ENCODE peak calls at places on chromosomes 12 and 14, in seven cellular contexts. V is neural crest cell, X is colonic mucosa, G is fibroblast of the aortic adventitia, C is uterus, A is heart right ventricle, Z is RWPE1. E is an unnamed sample.

GRCh38 chr14:99603471-99603933 is 505 bp downstream of the CCDC85C start:
- DNase-seq in A (peak), X (no peak), V (peak), G (peak), C (no peak), Z (no peak), E (peak)

GRCh38 chr12:90090929-90091651 is 382.5 kb upstream of the ATP2B1 start:
- DNase-seq in C (no peak), G (peak), A (no peak), Z (peak), V (no peak), X (peak), E (no peak)

GRCh38 chr12:54273981-54274380 is 5.9 kb downstream of the CBX5 start:
- DNase-seq in Z (no peak), X (no peak), V (no peak), C (no peak), A (no peak), G (no peak), E (no peak)

GRCh38 chr14:72699852-72700257 is 194.0 kb downstream of the DPF3 start:
- DNase-seq in X (peak), A (no peak), Z (no peak), V (no peak), C (no peak), G (peak), E (no peak)

GRCh38 chr14:72745991-72746980 is 147.6 kb downstream of the DPF3 start:
- DNase-seq in V (no peak), A (no peak), X (peak), G (peak), C (no peak), Z (peak), E (no peak)

GRCh38 chr12:121581681-121582439 is 1.0 kb upstream of the KDM2B start:
- DNase-seq in V (no peak), A (peak), X (peak), G (peak), Z (no peak), C (no peak), E (no peak)

GRCh38 chr14:51448831-51449665 is 202.7 kb upstream of the FRMD6 start:
- DNase-seq in G (peak), A (no peak), V (no peak), Z (no peak), C (no peak), X (no peak), E (no peak)

GRCh38 chr12:24081581-24081980 is 132.1 kb upstream of the SOX5 start:
- DNase-seq in Z (no peak), V (peak), G (no peak), A (no peak), X (no peak), C (no peak), E (no peak)

GRCh38 chr12:9969673-9970072 is 1.5 kb upstream of the CLEC12A start:
- DNase-seq in G (no peak), V (no peak), X (no peak), Z (no peak), A (no peak), C (no peak), E (no peak)

GRCh38 chr14:23513466-23514008 is 38.0 kb downstream of the ZFHX2 start:
- DNase-seq in Z (no peak), C (no peak), G (no peak), X (no peak), A (no peak), V (no peak), E (no peak)

GRCh38 chr14:100476012-100476822 is 111.0 kb downstream of the BEGAIN start:
- DNase-seq in G (peak), V (no peak), A (no peak), X (peak), C (no peak), Z (peak), E (no peak)

GRCh38 chr12:20523658-20524057 is 155.3 kb downstream of the PDE3A start:
- DNase-seq in X (no peak), A (no peak), Z (no peak), C (no peak), G (peak), V (no peak), E (no peak)

GRCh38 chr12:54082402-54082892 is 28.8 kb downstream of the HOXC4 start:
- DNase-seq in V (no peak), G (no peak), Z (no peak), X (peak), A (no peak), C (peak), E (peak)

GRCh38 chr14:100187247-100187833 is 27.9 kb upstream of the DEGS2 start:
- DNase-seq in A (no peak), V (no peak), Z (no peak), G (no peak), X (peak), C (no peak), E (no peak)

GRCh38 chr14:95774265-95775160 is 60.6 kb upstream of the TCL1A start:
- DNase-seq in X (peak), Z (peak), C (peak), V (peak), A (no peak), G (peak), E (peak)

GRCh38 chr14:20305265-20306078 is at the start of gene TTC5:
- DNase-seq in V (peak), G (peak), Z (peak), C (peak), A (peak), X (peak), E (peak)
- TF ChIP-seq CTCF in V (peak), G (peak), Z (peak), C (peak), A (peak), X (peak), E (no peak)

GRCh38 chr14:92464716-92465115 is 48.9 kb upstream of the RIN3 start:
- DNase-seq in G (no peak), C (no peak), V (no peak), A (no peak), X (no peak), Z (no peak), E (no peak)
- TF ChIP-seq CTCF in G (no peak), C (no peak), V (no peak), A (no peak), X (no peak), Z (no peak), E (no peak)

DNA sequence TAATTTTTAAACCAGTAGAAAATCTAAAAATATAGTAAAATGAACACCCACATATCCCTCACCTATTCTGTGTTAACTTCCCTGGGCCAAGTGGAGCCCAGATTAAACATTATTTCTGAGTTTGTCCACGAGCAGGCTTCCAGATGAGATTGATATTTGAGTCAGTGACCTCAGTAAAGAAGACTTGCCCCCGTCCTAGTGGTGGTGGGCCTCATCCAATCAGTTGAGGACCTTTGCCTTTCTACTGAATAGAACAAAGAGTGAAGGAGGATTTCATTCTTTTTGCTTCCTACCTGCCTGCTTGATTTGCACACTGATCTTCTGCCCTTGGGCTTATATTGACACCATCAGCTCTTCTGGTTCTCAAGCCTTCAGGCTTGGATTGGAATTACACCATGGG is 174.7 kb upstream of the PLEKHG7 start:
- DNase-seq in Z (no peak), V (no peak), X (no peak), A (no peak), G (no peak), C (no peak), E (no peak)
- TF ChIP-seq CTCF in Z (no peak), V (no peak), X (no peak), A (no peak), G (no peak), C (no peak), E (no peak)

GRCh38 chr14:71206766-71207371 is 299.6 kb downstream of the PCNX1 start:
- DNase-seq in Z (peak), G (peak), X (no peak), V (no peak), A (peak), C (peak), E (no peak)

GRCh38 chr14:71206123-71206522 is 298.9 kb downstream of the PCNX1 start:
- DNase-seq in V (no peak), Z (no peak), X (no peak), G (no peak), A (no peak), C (no peak), E (no peak)

GRCh38 chr14:71212093-71212492 is 304.8 kb downstream of the PCNX1 start:
- DNase-seq in A (no peak), V (no peak), X (no peak), C (no peak), G (no peak), Z (no peak), E (no peak)

GRCh38 chr14:71209888-71210287 is 302.6 kb downstream of the PCNX1 start:
- DNase-seq in A (no peak), V (no peak), G (no peak), X (no peak), Z (no peak), C (no peak), E (no peak)

DNA sequence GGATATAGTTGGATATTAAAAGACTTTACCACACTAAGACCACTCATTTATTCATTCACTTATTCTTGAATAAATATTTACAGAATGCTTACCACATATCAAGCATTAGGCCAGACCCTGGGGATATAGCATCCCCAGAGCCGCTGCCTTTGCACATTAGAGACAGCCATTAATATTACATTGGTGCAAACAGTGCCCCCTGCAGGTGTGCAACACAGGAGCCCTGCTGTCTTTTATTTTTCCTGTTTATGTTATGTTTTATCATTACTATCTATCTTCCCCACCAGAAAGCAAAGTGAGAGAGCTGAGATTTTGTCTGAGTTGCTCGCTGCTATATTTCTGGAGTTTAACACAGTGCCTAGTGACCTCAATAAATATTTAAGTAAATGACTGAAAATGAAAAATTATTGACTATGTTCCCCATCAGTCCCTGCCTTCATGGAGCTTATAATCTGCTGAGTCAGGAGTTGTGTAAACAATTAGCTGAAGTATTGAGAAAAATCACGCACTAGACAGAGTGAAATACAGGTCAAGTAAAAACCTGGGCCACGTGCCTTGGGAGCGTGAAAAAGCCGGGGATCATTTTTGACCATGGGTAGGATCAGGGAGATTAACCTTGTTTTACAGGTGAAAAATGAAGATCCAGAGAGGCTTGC is 301.6 kb downstream of the PCNX1 start:
- DNase-seq in C (no peak), A (no peak), G (no peak), X (no peak), V (no peak), Z (no peak), E (no peak)
- TF ChIP-seq CTCF in C (no peak), A (no peak), G (no peak), X (no peak), V (peak), Z (no peak), E (no peak)

DNA sequence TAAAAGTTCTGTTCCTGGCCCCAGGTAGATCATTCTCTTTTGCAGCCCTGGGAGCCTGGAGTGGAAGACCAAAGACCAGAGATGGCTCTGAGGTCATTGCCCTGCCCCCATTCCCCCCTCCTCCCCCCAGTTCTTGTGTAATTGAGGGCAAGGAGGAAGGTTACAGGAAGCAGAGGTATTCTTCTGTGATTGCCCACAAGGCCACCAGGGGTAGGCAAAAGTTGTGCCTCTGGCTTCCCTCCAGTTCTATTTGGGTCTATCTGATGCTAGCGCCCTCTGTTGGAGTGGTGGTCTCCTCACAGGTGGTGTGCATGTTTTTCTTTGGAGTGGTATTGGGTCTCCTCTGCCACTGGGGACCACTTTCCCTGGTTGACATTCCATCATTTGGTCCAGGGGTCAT is 41.2 kb upstream of the CRY1 start:
- DNase-seq in Z (no peak), C (no peak), G (no peak), X (no peak), A (no peak), V (no peak), E (no peak)
- TF ChIP-seq CTCF in Z (no peak), C (no peak), G (no peak), X (no peak), A (peak), V (peak), E (no peak)

GRCh38 chr14:19878029-19878642 is 3.2 kb downstream of the OR4K2 start:
- DNase-seq in V (no peak), A (no peak), G (peak), C (no peak), Z (no peak), X (no peak), E (no peak)
- TF ChIP-seq CTCF in V (peak), A (peak), G (peak), C (no peak), Z (peak), X (peak), E (no peak)

GRCh38 chr14:64225156-64225757 is 68.9 kb downstream of the ESR2 start:
- DNase-seq in V (no peak), C (no peak), A (no peak), X (no peak), Z (no peak), G (no peak), E (no peak)

GRCh38 chr14:64220056-64220455 is 74.1 kb downstream of the ESR2 start:
- DNase-seq in Z (no peak), X (no peak), C (no peak), A (no peak), V (no peak), G (no peak), E (no peak)

GRCh38 chr14:64218344-64219240 is 75.6 kb downstream of the ESR2 start:
- DNase-seq in X (no peak), Z (no peak), V (no peak), A (no peak), G (peak), C (no peak), E (no peak)

GRCh38 chr14:64220466-64220865 is 73.7 kb downstream of the ESR2 start:
- DNase-seq in G (no peak), A (peak), Z (no peak), X (no peak), C (no peak), V (no peak), E (no peak)

DNA sequence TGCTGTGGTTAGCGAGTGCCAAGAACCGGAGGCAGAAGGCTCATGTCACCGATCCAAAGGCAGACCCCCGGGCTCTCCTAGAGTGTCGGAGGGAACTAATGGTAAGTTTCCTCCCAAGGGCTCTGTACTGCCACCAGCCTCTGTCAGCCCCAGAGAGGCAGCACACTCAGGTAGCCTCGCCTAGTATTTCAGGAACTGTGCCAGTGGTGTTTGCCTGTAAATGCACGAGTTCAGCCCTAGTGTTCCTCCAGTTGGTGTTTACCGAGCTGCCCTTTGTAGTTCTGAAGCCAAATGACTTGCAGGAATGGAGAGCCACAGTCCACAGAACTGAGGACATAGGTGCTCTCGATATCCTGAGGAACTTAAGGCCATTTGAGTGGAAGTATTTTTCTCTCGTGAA is 72.6 kb downstream of the ESR2 start:
- DNase-seq in Z (no peak), G (no peak), V (no peak), A (no peak), C (no peak), X (no peak), E (no peak)
- TF ChIP-seq CTCF in Z (no peak), G (no peak), V (no peak), A (no peak), C (no peak), X (no peak), E (no peak)

DNA sequence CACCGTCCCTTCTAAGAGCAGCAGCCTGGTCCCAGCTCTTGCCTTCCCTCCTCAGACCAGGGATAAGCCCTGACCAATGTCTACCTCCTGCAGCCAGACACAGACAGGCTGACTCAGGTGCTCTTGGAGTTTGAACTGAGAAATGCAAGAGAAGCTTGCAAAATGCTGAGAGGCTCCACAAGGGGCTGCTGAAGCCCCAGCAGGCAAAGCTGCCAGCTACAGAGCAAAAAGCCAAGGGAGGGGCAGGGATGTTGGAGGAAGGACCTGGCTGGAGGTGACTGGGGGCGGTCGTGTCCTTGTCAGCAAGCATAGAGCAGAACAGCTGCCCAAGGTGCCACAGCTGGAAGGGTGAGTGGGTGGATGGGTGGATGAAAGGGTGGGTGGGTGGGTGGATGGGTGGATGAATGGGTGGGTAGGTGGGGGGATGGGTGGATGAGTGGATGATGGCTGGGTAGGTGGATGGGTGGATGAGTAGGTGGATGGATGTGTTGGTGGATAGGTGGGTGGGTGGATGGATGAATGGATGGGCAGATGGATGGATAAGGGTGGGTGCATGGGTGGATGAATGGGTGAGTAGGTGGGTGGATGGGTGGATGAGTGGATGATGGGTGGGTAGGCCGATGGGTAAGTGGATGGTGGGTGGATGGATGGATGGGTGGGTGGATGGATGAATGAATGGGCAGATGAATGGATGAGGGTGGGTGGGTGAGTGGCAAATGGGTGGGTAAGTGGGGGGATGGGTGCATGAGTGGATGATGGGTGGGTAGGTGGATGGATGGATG is 4.0 kb upstream of the INF2 start:
- DNase-seq in C (no peak), X (no peak), A (no peak), Z (no peak), G (no peak), V (no peak), E (no peak)
- TF ChIP-seq CTCF in C (no peak), X (no peak), A (no peak), Z (no peak), G (no peak), V (no peak), E (no peak)

DNA sequence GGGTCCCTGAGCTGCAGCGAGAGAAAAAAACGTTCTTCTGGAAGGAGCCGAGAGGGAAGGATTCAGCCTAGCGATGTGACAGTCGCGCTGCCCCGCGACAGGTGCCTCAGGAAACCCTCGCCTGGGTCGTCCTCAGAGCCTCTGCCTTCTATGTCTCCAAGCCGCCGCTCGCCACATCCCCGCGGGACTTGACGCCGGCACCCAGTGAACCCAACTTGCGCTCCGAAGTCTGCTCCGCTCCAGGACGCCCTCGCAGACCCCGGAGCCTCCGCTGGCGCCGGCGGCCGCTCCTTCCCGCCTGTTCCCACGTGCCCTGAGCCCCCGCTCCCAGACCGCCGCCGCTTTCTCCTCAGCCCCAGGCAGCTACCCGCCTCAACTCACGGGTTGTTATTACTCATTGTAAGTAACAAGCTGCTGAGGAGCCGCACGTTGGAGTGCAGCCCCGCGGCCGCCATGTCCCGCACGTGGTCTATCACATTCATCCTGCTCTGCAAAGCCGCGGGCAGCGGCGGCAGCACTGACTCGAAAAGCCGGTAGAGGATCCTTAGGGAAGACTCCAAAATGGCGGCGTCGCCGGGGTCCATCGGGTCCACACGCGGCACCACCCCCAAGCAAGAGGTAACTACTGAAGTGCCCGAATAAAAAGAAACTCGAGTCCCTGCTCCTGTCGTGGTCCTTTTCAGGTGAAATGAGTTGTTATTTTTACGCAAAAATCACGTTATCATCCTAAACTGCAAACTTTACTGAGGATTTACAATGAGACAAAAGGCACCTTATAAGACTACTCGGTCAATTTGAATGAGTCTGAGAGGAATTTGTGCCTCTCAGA is at the start of gene ANAPC7:
- DNase-seq in X (peak), G (peak), C (peak), Z (peak), A (peak), V (peak), E (peak)
- TF ChIP-seq CTCF in X (no peak), G (peak), C (peak), Z (no peak), A (no peak), V (no peak), E (no peak)